ENCODE peak calls at places on chromosomes 7 and 10, in eight cellular contexts. D is left ventricle myocardium inferior, F is tibial artery, T is AG04450, W is neuronal stem cell, M is Karpas-422, Z is transverse colon, I is astrocyte. A is an unnamed sample. For H3K9me3, the result is how much of the 10 kb centered on the place peaks cover.

GRCh38 chr10:29266641-29267040 is 22.2 kb upstream of the LYZL1 start:
- DNase-seq in D (no peak), I (peak), F (no peak), Z (no peak), M (no peak), T (no peak), W (peak), A (no peak)

GRCh38 chr7:11069591-11069990 is 95.9 kb downstream of the PHF14 start:
- DNase-seq in D (no peak), M (no peak), Z (no peak), F (no peak), T (no peak), I (no peak), W (no peak), A (no peak)

GRCh38 chr7:46859963-46860475 is 721.9 kb downstream of the TNS3 start:
- DNase-seq in T (no peak), D (no peak), I (peak), Z (no peak), W (no peak), F (no peak), M (no peak), A (no peak)

GRCh38 chr7:147937428-147937827 is 653.1 kb upstream of the C7orf33 start:
- DNase-seq in D (no peak), T (no peak), F (no peak), I (no peak), M (no peak), Z (no peak), W (no peak), A (no peak)

GRCh38 chr7:42883950-42884349 is 27.9 kb downstream of the C7orf25 start:
- DNase-seq in T (no peak), F (no peak), I (peak), M (peak), W (no peak), D (peak), Z (no peak), A (peak)

GRCh38 chr7:142459557-142459963 is 201.7 kb upstream of the PRSS58 start:
- DNase-seq in T (peak), M (peak), D (no peak), Z (peak), F (no peak), I (peak), W (peak), A (no peak)

GRCh38 chr7:91674470-91674869 is 206.0 kb downstream of the MTERF1 start:
- DNase-seq in Z (no peak), M (no peak), D (no peak), F (no peak), W (no peak), I (no peak), T (no peak), A (no peak)

GRCh38 chr7:38731195-38731594 is 100.0 kb upstream of the AMPH start:
- DNase-seq in F (no peak), D (no peak), Z (no peak), T (no peak), M (no peak), I (peak), W (no peak), A (no peak)

GRCh38 chr7:79268730-79269129 is 184.7 kb downstream of the MAGI2 start:
- DNase-seq in M (no peak), W (no peak), T (no peak), I (no peak), F (no peak), D (no peak), Z (no peak), A (no peak)

GRCh38 chr7:73717991-73718405 is 1.5 kb downstream of the STX1A start:
- DNase-seq in D (no peak), M (peak), W (no peak), Z (peak), I (peak), F (no peak), T (no peak), A (no peak)

GRCh38 chr10:13712799-13713581 is 126.2 kb downstream of the PRPF18 start:
- DNase-seq in Z (peak), I (peak), D (peak), T (peak), W (no peak), F (peak), M (peak), A (peak)

GRCh38 chr7:68547794-68548193 is 1050.5 kb upstream of the AUTS2 start:
- DNase-seq in T (no peak), M (no peak), Z (no peak), D (no peak), F (no peak), I (no peak), W (no peak), A (no peak)

GRCh38 chr7:133372337-133372736 is 119.5 kb downstream of the EXOC4 start:
- DNase-seq in D (no peak), F (no peak), M (no peak), Z (no peak), I (no peak), W (no peak), T (no peak), A (no peak)

GRCh38 chr10:26737730-26738129 is 40.2 kb downstream of the PDSS1 start:
- DNase-seq in F (peak), Z (no peak), I (peak), W (no peak), M (no peak), T (no peak), D (no peak), A (no peak)

GRCh38 chr7:15457959-15458955 is 103.6 kb downstream of the AGMO start:
- DNase-seq in W (no peak), F (no peak), M (no peak), I (no peak), Z (no peak), T (no peak), D (no peak), A (no peak)

GRCh38 chr7:25789701-25790240 is 362.2 kb upstream of the NFE2L3 start:
- DNase-seq in T (no peak), I (no peak), D (no peak), W (peak), F (no peak), Z (no peak), M (peak), A (no peak)

GRCh38 chr10:36802523-36803153 is 322.8 kb upstream of the ANKRD30A start:
- DNase-seq in T (no peak), Z (no peak), F (no peak), D (peak), W (no peak), I (no peak), M (no peak), A (peak)

GRCh38 chr7:80443336-80443735 is 68.5 kb downstream of the GNAT3 start:
- DNase-seq in M (no peak), F (no peak), D (no peak), T (no peak), Z (no peak), I (no peak), W (no peak), A (no peak)

GRCh38 chr10:91162050-91162494 is 58.4 kb upstream of the PCGF5 start:
- DNase-seq in T (no peak), W (no peak), D (no peak), F (no peak), Z (no peak), M (peak), I (peak), A (no peak)

GRCh38 chr7:123673752-123674398 is 18.2 kb downstream of the LMOD2 start:
- DNase-seq in D (no peak), Z (no peak), I (no peak), W (no peak), M (no peak), F (no peak), T (no peak), A (no peak)

DNA sequence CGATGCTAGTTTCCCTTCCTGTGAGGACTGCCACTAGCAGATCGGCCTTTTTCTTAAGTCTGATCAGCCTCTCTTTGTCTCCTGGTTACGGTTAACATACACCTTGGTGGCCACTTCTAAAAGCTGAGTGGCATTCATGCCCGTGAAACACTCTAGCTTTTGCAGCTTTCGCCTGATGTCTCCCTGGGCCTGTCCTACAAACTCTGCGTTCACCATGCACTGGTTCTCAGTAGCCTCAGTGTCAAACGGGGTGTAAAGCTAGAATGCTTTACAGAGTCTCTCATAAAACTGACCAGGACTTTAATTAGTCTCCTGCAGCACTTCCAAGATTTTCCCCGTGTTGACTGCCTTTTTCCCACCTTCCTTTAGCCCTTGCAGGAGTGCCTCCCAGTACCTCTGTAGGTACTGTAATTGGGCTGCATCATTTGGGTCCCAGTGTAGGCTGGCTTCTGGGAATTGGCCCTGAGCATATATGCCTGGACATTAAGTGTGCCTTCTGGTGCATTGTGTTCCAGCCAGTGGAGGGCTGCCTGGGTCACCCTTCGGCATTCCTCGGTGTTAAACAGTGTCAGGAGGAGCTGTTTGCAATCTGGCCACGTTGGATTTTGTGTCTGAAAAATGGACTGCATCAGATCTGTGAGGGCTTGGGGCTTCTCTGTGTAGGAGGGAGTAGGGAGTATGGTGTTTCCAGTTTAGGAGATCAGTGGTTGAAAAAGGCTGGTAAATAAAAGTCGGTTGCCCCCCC is 6.5 kb upstream of the ZNF117 start:
- DNase-seq in F (no peak), W (no peak), Z (no peak), I (no peak), T (no peak), D (no peak), M (peak), A (no peak)
- H3K9me3 ChIP-seq in F (under half), W (half or more), Z (under half), I (under half), T (half or more), D (half or more), M (under half), A (under half)

GRCh38 chr10:117535045-117535751 is 7.3 kb upstream of the EMX2 start:
- DNase-seq in F (no peak), W (no peak), M (no peak), T (no peak), I (no peak), D (no peak), Z (no peak), A (no peak)
- H3K4me3 ChIP-seq in F (peak), W (no peak), M (no peak), T (no peak), I (no peak), D (peak), Z (no peak), A (no peak)

DNA sequence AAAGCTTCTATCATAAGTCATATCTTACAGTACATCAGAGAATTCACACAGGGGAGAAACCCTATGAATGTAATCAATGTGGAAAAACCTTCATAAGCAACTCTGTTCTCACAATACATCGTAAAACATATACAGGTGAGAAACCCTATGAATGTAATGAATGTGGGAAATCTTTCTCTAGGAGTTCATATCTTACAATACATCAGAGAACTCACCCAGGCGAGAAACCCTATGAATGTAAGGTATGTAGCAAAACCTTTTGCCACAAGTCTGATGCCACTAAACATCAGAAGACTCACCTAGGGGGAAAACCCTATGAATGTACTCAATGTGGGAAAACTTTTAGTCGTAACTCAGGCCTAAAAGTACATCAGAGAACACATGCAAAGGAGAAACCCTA is 38.3 kb upstream of the ZNF248 start:
- DNase-seq in I (no peak), D (no peak), M (no peak), T (no peak), F (no peak), Z (no peak), W (no peak), A (no peak)
- H3K9me3 ChIP-seq in I (under half), D (half or more), M (under half), T (under half), F (under half), Z (under half), W (under half), A (under half)

DNA sequence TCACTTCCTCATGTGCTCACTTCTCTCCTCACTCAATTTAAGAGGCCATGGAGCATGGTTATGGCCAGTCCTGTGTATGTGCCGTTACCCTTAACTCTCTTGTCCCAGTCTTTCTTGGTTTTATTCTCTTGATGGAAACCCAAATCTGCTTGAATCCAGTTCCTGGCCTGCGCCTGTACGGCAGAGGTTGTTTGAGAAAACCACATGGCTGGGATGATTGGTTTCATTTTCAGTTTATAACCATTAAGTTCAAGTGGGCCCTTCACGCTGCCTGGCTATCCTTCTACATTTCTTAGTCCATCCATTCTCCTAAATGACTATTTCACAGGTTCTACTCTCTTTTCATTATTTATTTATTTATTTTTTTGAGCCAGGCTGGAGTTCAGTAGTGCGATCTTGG is 1.6 kb upstream of the ZNF239 start:
- DNase-seq in F (no peak), Z (no peak), I (no peak), D (no peak), T (no peak), M (no peak), W (no peak), A (no peak)
- H3K4me3 ChIP-seq in F (no peak), Z (no peak), I (no peak), D (no peak), T (no peak), M (no peak), W (no peak), A (no peak)

GRCh38 chr7:4399121-4399520 is 283.0 kb upstream of the FOXK1 start:
- DNase-seq in Z (no peak), I (no peak), W (no peak), F (no peak), T (no peak), M (no peak), D (no peak), A (no peak)
- H3K9me3 ChIP-seq in Z (under half), I (under half), W (under half), F (under half), T (under half), M (under half), D (under half), A (under half)

GRCh38 chr10:23330953-23331352 is 13.6 kb downstream of the C10orf67 start:
- DNase-seq in T (no peak), M (no peak), F (no peak), I (no peak), W (no peak), Z (no peak), D (no peak), A (no peak)

GRCh38 chr10:23325132-23325531 is 19.5 kb downstream of the C10orf67 start:
- DNase-seq in I (no peak), W (no peak), F (no peak), T (no peak), M (no peak), D (no peak), Z (no peak), A (no peak)

GRCh38 chr10:23322082-23322481 is 22.5 kb downstream of the C10orf67 start:
- DNase-seq in I (no peak), M (no peak), F (no peak), W (no peak), Z (no peak), T (no peak), D (no peak), A (no peak)

GRCh38 chr10:23331567-23332290 is 12.9 kb downstream of the C10orf67 start:
- DNase-seq in Z (no peak), M (no peak), I (peak), F (no peak), D (no peak), W (no peak), T (no peak), A (no peak)

GRCh38 chr10:23326541-23327307 is 17.9 kb downstream of the C10orf67 start:
- DNase-seq in Z (no peak), T (no peak), I (no peak), F (no peak), W (no peak), M (no peak), D (no peak), A (no peak)
- H3K4me3 ChIP-seq in Z (no peak), T (no peak), I (no peak), F (no peak), W (no peak), M (no peak), D (no peak), A (no peak)

DNA sequence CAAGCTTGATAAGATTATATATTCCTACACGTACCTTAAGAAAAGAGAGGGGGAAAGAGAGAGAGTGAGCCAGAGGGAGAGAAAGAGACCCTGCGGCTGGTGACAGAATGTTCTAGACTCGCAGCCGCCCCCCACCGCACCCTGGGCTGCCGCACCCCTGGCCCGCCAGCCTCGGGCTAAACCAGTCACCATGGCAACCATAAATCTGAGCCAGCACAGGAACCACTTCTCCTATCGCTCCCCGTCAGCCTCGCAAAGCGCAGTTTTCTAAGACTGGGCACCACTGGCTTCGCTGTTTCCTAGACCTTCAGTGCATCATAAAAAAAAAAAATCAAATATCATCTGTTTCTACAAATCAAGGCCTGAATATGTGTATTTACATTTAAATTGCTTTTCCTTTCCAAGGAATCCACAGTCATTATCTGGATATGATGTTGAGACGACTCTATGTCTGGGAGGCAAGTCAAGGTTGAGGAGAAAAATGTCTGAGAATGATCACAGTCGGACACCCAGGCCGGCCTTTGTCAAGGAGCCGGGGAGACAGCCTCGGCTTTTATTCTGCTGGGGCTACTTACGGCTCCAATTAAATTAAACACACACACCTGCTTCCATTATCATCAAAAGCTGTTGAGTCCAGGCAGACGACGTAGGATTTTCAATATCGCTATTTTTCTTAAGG is 99.9 kb downstream of the PTPRN2 start:
- DNase-seq in W (no peak), F (no peak), I (no peak), M (no peak), T (no peak), D (no peak), Z (no peak), A (no peak)
- H3K9me3 ChIP-seq in W (under half), F (under half), I (under half), M (under half), T (half or more), D (under half), Z (under half), A (under half)